ENCODE peak calls at places on chromosomes 16 and 17, in nine cellular contexts. S is OCI-LY7, O is H1, K is IMR-90, C is mammary epithelial cell, N is MM.1S, E is neural progenitor cell, G is hepatocyte, M is fibroblast of lung. F is an unnamed sample.

GRCh38 chr17:18280766-18281165 is 20.3 kb downstream of the MIEF2 start:
- DNase-seq in S (no peak), O (no peak), G (peak; percentile 36), E (no peak), C (no peak), K (peak; percentile 27), N (no peak), M (peak; percentile 21), F (no peak)

GRCh38 chr16:9695152-9695551 is 487.1 kb downstream of the GRIN2A start:
- DNase-seq in K (no peak), G (no peak), C (no peak), M (no peak), O (no peak), E (peak; percentile 31), S (no peak), N (no peak), F (no peak)

GRCh38 chr16:85612191-85612800 is 826 bp upstream of the GSE1 start:
- DNase-seq in S (peak; percentile 52), N (no peak), K (peak; percentile 85), E (peak; percentile 55), C (peak; percentile 88), G (peak; percentile 91), O (peak; percentile 75), M (peak; percentile 85), F (peak; percentile 92)

GRCh38 chr16:77238593-77238992 is 39.4 kb downstream of the SYCE1L start:
- DNase-seq in M (no peak), G (no peak), E (no peak), K (no peak), S (no peak), C (peak; percentile 27), N (no peak), O (no peak), F (no peak)

GRCh38 chr16:66489385-66489784 is 60.5 kb downstream of the TK2 start:
- DNase-seq in E (no peak), K (no peak), N (no peak), M (no peak), G (no peak), C (no peak), O (no peak), S (no peak), F (no peak)

GRCh38 chr16:49937886-49938285 is 82.0 kb upstream of the ZNF423 start:
- DNase-seq in N (no peak), S (no peak), M (no peak), O (no peak), E (no peak), K (no peak), G (no peak), C (no peak), F (no peak)

GRCh38 chr17:42809250-42809649 is 10.6 kb downstream of the CNTD1 start:
- DNase-seq in M (peak; percentile 77), C (peak; percentile 66), K (peak; percentile 93), G (no peak), E (no peak), N (no peak), S (no peak), O (no peak), F (no peak)

GRCh38 chr17:50064253-50064991 is 8.5 kb downstream of the ITGA3 start:
- DNase-seq in N (no peak), M (peak; percentile 92), E (no peak), K (peak; percentile 97), G (peak; percentile 83), S (no peak), C (peak; percentile 96), O (no peak), F (peak; percentile 93)

GRCh38 chr17:50200447-50201225 is 795 bp downstream of the COL1A1 start:
- DNase-seq in S (peak; percentile 85), C (peak; percentile 80), G (peak; percentile 97), E (peak; percentile 96), M (peak; percentile 96), N (peak; percentile 85), O (peak; percentile 96), K (peak; percentile 82), F (peak; percentile 76)

GRCh38 chr17:6110592-6110991 is 40.4 kb downstream of the WSCD1 start:
- DNase-seq in N (no peak), E (no peak), M (no peak), S (no peak), O (no peak), K (no peak), C (peak; percentile 37), G (no peak), F (no peak)

GRCh38 chr16:12582696-12583095 is 221.0 kb downstream of the CPPED1 start:
- DNase-seq in E (no peak), O (no peak), N (no peak), M (no peak), S (no peak), K (no peak), C (no peak), G (no peak), F (no peak)

GRCh38 chr16:72467157-72467759 is 295.3 kb upstream of the PMFBP1 start:
- DNase-seq in O (no peak), E (peak; percentile 64), K (peak; percentile 60), C (peak; percentile 41), N (peak; percentile 44), M (peak; percentile 75), G (peak; percentile 60), S (peak; percentile 46), F (no peak)

GRCh38 chr17:192666-193425 is 11.4 kb upstream of the DOC2B start:
- DNase-seq in O (no peak), K (no peak), E (no peak), G (no peak), S (no peak), M (no peak), N (no peak), C (no peak), F (no peak)
- H3K4me1 ChIP-seq in O (no peaks in the 10 kb centered on the region), K (no peaks in the 10 kb centered on the region), E (no peaks in the 10 kb centered on the region), G (peaks cover 18% of the 10 kb centered on the region), S (peaks cover 9% of the 10 kb centered on the region), M (no peaks in the 10 kb centered on the region), N (no peaks in the 10 kb centered on the region), C (no peaks in the 10 kb centered on the region), F (no peaks in the 10 kb centered on the region)

GRCh38 chr17:78170692-78171590 is 2.6 kb downstream of the SYNGR2 start:
- DNase-seq in M (no peak), O (no peak), C (no peak), G (no peak), S (no peak), N (no peak), E (no peak), K (no peak), F (no peak)

GRCh38 chr17:78166416-78166815 is 2.0 kb upstream of the SYNGR2 start:
- DNase-seq in S (no peak), M (no peak), E (no peak), O (no peak), C (no peak), G (no peak), K (no peak), N (peak; percentile 52), F (no peak)

GRCh38 chr17:78172284-78173024 is 4.1 kb downstream of the SYNGR2 start:
- DNase-seq in O (peak; percentile 61), C (no peak), N (peak; percentile 53), G (no peak), K (peak; percentile 49), S (peak; percentile 48), E (no peak), M (no peak), F (no peak)

GRCh38 chr17:78173025-78173715 is 4.8 kb downstream of the SYNGR2 start:
- DNase-seq in K (no peak), N (peak; percentile 94), O (no peak), G (no peak), S (no peak), C (no peak), E (no peak), M (no peak), F (no peak)

DNA sequence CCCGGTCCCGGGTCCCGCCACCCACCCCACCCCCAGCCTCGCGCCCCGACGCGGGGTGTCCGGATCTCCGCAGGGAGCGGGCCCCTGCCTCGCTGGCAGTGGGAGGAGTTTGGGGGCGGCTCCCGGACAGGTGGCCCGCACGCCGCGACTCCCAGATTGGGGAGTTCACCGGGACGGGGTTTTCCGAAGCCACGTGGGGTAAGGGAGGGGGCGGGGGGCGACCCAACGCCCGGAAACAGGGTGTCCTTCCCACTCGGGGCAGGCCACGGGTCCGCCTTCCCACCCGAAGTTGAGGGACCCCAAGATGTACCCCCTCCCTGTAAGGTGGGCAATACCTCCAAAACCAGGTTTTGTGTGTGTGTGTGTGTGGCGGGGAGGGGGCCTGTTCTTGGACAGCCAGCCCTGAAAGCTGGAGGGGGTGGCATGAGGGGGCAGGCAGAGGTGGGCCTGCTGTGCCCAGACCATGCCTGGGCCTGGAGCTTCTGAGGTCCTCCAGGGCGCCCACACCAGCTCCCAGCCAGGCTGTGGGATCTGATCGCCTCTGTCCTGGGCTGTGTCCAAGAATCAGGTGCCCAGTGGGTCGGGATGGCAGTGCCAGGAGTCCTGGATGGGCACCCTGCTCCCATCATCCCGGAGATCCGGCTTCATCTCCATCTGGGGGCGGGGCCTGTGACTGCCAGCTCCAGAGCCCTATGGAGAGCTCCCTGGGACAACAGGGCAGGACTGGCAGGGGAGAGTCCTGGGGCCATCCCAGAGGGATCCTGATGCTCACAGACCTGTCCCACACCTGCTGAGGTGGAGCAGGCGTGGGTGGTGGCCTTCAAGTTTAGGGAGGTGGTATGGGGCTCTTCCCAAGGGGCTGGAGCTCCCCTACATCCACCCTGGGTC is 769 bp downstream of the SYNGR2 start:
- DNase-seq in O (peak; percentile 80), E (peak; percentile 60), M (no peak), K (peak; percentile 33), S (peak; percentile 51), N (peak; percentile 63), C (peak; percentile 71), G (peak; percentile 79), F (peak; percentile 74)
- H2AFZ ChIP-seq in O (no peak overlapping the region), E (peak overlapping the region; percentile 50), M (no peak overlapping the region), K (peak overlapping the region; percentile 97), S (peak overlapping the region; percentile 12), N (no peak overlapping the region), C (peak overlapping the region; percentile 83), G (peak overlapping the region; percentile 37), F (no peak overlapping the region)

GRCh38 chr16:89317101-89317671 is 99.7 kb downstream of the ZNF778 start:
- DNase-seq in N (no peak), K (no peak), S (no peak), C (no peak), M (no peak), G (no peak), E (no peak), O (no peak), F (no peak)
- H3K4me1 ChIP-seq in N (peaks cover 46% of the 10 kb centered on the region), K (peaks cover 56% of the 10 kb centered on the region), S (peaks cover 38% of the 10 kb centered on the region), C (peaks cover 81% of the 10 kb centered on the region), M (peaks cover 49% of the 10 kb centered on the region), G (peaks cover 35% of the 10 kb centered on the region), E (peaks cover 20% of the 10 kb centered on the region), O (peaks cover 14% of the 10 kb centered on the region), F (peaks cover 87% of the 10 kb centered on the region)

GRCh38 chr17:28519236-28519635 is 13.1 kb downstream of the FOXN1 start:
- DNase-seq in M (no peak), G (no peak), K (no peak), S (no peak), C (no peak), E (no peak), N (no peak), O (no peak), F (no peak)

GRCh38 chr17:28523186-28523585 is 17.0 kb downstream of the FOXN1 start:
- DNase-seq in E (no peak), M (no peak), N (no peak), C (no peak), O (no peak), S (no peak), G (no peak), K (no peak), F (no peak)

GRCh38 chr17:28523876-28524275 is 17.7 kb downstream of the FOXN1 start:
- DNase-seq in S (no peak), O (no peak), K (no peak), G (no peak), M (no peak), C (no peak), N (no peak), E (no peak), F (no peak)

GRCh38 chr17:28520687-28521086 is 14.5 kb downstream of the FOXN1 start:
- DNase-seq in E (no peak), S (no peak), K (no peak), M (no peak), G (no peak), N (no peak), O (no peak), C (no peak), F (no peak)

GRCh38 chr17:28521296-28522085 is 15.3 kb downstream of the FOXN1 start:
- DNase-seq in M (no peak), G (no peak), C (no peak), N (no peak), S (no peak), E (peak; percentile 59), O (peak; percentile 62), K (no peak), F (no peak)
- H2AFZ ChIP-seq in M (no peak overlapping the region), G (no peak overlapping the region), C (no peak overlapping the region), N (no peak overlapping the region), S (no peak overlapping the region), E (peak overlapping the region; percentile 50), O (no peak overlapping the region), K (peak overlapping the region; percentile 63), F (no peak overlapping the region)

F was measured in PC-9.